ENCODE peak calls at places on chromosomes 2 and 18, in four cellular contexts. G is H9, E is H1, X is mesendoderm. T is an unnamed sample.

GRCh38 chr2:200136655-200137054 is 169.8 kb upstream of the SPATS2L start:
- DNase-seq in X (peak; percentile 78), G (peak; percentile 59), E (no peak), T (no peak)

GRCh38 chr2:39948016-39948719 is 169.1 kb upstream of the THUMPD2 start:
- DNase-seq in G (no peak), E (no peak), X (no peak), T (peak; percentile 56)

GRCh38 chr2:162435157-162435556 is 91.2 kb downstream of the GCA start:
- DNase-seq in G (no peak), E (no peak), X (no peak), T (no peak)

GRCh38 chr2:79982445-79982844 is 322.1 kb downstream of the LRRTM1 start:
- DNase-seq in E (peak; percentile 36), X (peak; percentile 79), G (peak; percentile 71), T (no peak)

GRCh38 chr2:118855451-118856279 is 8.2 kb upstream of the EN1 start:
- DNase-seq in X (peak; percentile 90), G (peak; percentile 92), E (peak; percentile 67), T (peak; percentile 52)

GRCh38 chr2:33372940-33373553 is 103.4 kb upstream of the RASGRP3 start:
- DNase-seq in X (peak; percentile 60), E (no peak), G (no peak), T (peak; percentile 28)

GRCh38 chr2:86790828-86791561 is at the start of gene CD8A:
- DNase-seq in G (peak; percentile 58), E (no peak), X (peak; percentile 67), T (peak; percentile 11)

GRCh38 chr2:128139624-128140023 is 48.6 kb downstream of the UGGT1 start:
- DNase-seq in X (no peak), E (no peak), G (no peak), T (no peak)

GRCh38 chr2:124804014-124804940 is 779.2 kb downstream of the CNTNAP5 start:
- DNase-seq in G (peak; percentile 30), E (no peak), X (peak; percentile 86), T (peak; percentile 25)

GRCh38 chr2:68362069-68362468 is 3.0 kb upstream of the PLEK start:
- DNase-seq in X (peak; percentile 79), G (peak; percentile 71), E (peak; percentile 38), T (peak; percentile 50)
- H2BK15ac ChIP-seq in X (no peak overlapping the region), G (no peak overlapping the region), E (no peak overlapping the region), T (no peak overlapping the region)

DNA sequence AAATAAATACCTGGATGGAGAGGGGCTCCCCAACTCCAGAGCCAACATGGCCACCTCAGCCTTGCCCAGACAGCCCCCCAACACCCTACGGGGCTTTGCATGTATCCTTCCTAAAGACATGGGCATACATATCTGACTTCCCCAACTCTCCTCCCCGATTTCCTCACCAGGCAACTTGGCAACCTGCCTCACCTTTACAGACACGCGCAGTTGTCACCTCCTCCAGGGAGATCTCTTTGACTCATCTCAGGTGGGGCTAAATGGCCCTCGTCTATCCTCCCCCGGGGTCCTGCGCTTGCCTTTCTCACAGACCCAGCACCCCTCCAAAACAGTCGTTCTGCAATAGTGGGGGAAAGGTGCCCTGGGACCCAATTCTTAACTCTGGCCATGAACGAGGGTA is 10.6 kb upstream of the BIN1 start:
- DNase-seq in G (no peak), E (no peak), X (no peak), T (no peak)
- H3K56ac ChIP-seq in G (no peak overlapping the region), E (no peak overlapping the region), X (no peak overlapping the region), T (no peak overlapping the region)

GRCh38 chr2:166230024-166230723 is 102.4 kb upstream of the SCN1A start:
- DNase-seq in G (no peak), E (no peak), X (no peak), T (peak; percentile 70)
- H3K9ac ChIP-seq in G (no peak overlapping the region), E (no peak overlapping the region), X (no peak overlapping the region), T (no peak overlapping the region)

GRCh38 chr18:9708882-9709877 is 1.1 kb downstream of the RAB31 start:
- DNase-seq in X (peak; percentile 79), E (no peak), G (peak; percentile 54), T (no peak)
- H2BK15ac ChIP-seq in X (no peak overlapping the region), E (no peak overlapping the region), G (no peak overlapping the region), T (no peak overlapping the region)

DNA sequence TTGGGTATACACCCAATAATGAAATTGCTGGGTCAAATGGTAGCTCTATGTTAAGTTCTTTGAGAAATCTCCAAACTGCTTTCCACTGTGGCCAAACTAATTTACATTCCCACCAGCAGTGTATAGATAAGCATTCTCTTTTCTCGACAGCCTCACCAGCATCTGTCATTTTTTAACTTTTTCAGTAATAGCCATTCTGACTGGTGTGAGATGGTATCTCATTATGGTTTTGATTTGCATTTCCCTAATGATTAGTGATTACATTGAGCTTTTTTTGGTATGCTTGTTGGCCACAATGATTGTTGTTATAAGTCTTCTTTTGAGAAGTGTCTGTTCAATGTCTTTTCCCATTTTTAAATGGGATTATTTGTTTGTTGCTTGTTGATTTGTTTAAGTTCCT is 50.4 kb upstream of the EPAS1 start:
- DNase-seq in G (no peak), X (no peak), E (no peak), T (no peak)
- H3K56ac ChIP-seq in G (no peak overlapping the region), X (no peak overlapping the region), E (no peak overlapping the region), T (no peak overlapping the region)

GRCh38 chr2:120587326-120587996 is 148.2 kb upstream of the GLI2 start:
- DNase-seq in E (no peak), X (no peak), G (peak; percentile 47), T (no peak)

GRCh38 chr2:120589782-120590608 is 145.7 kb upstream of the GLI2 start:
- DNase-seq in G (no peak), E (no peak), X (no peak), T (peak; percentile 98)

GRCh38 chr2:120587997-120588336 is 147.7 kb upstream of the GLI2 start:
- DNase-seq in E (no peak), G (no peak), X (peak; percentile 25), T (no peak)

GRCh38 chr2:120590841-120591240 is 144.8 kb upstream of the GLI2 start:
- DNase-seq in X (no peak), E (no peak), G (no peak), T (no peak)

DNA sequence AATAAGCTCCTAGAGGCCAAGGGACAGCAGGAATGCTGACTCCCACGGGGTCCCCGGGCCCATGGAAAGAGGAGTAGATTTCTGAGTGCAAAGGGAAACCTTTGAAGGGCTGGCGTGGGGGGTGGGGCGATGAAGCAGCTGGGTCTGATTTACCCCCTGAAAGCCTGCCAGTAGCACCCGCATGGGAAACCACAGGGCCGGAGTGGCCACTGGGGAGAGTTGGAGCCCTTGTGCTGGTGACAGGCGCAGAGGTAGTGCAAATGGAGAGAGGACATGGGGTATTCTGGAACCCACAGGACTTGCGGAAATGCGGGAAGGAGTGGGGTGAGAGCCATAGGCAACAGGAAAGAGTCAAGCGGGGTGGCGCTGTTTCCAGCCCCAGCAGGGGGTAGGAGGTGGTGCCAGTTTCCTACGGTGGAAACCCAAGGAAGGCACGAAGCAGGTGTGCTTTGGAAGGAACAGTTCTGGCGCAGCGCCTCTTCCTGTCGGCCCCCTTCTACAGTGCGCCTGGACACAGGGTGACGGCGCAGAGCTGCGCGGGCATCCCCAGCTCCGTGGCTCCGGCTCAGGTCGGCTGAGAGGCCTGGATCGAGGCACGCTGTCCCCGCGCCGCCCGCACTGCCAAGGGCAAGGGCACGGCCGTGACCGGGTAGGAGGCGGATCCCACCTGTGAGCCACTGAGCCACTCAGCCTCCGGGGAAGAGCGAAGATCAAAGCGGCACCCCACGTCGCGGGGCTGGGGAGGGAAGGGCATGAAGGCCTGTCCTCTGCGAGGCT is 149.0 kb upstream of the GLI2 start:
- DNase-seq in E (no peak), G (peak; percentile 47), X (peak; percentile 27), T (no peak)
- H3K9ac ChIP-seq in E (no peak overlapping the region), G (peak overlapping the region; percentile 16), X (peak overlapping the region; percentile 56), T (no peak overlapping the region)

GRCh38 chr2:28620371-28620793 is 124.5 kb downstream of the PLB1 start:
- DNase-seq in E (no peak), X (no peak), G (no peak), T (no peak)

GRCh38 chr2:28623582-28624405 is 127.8 kb upstream of the PPP1CB start:
- DNase-seq in X (no peak), G (no peak), E (no peak), T (no peak)

GRCh38 chr2:28621172-28622100 is 125.6 kb downstream of the PLB1 start:
- DNase-seq in X (peak; percentile 73), G (peak; percentile 75), E (no peak), T (peak; percentile 98)

GRCh38 chr2:28620801-28621171 is 124.9 kb downstream of the PLB1 start:
- DNase-seq in X (no peak), G (no peak), E (no peak), T (no peak)

GRCh38 chr2:28622101-28622499 is 126.2 kb downstream of the PLB1 start:
- DNase-seq in X (no peak), E (no peak), G (no peak), T (no peak)
- H2BK15ac ChIP-seq in X (no peak overlapping the region), E (no peak overlapping the region), G (no peak overlapping the region), T (peak overlapping the region; percentile 74)

T was measured in IMR-90.